ENCODE peak calls at places on chromosomes 2 and 18, in five cellular contexts. One of them, this sample, is unnamed.

GRCh38 chr2:70959271-70959761 is 19.1 kb upstream of the ANKRD53 start:
- DNase-seq in ovary: no peak
- DNase-seq in esophagus muscularis mucosa: peak; percentile 72
- DNase-seq in HL-60: no peak
- DNase-seq in HFF-Myc: no peak
- DNase-seq in this sample: no peak

GRCh38 chr2:191740016-191740419 is 62.1 kb downstream of the NABP1 start:
- DNase-seq in ovary: no peak
- DNase-seq in HFF-Myc: no peak
- DNase-seq in esophagus muscularis mucosa: no peak
- DNase-seq in HL-60: peak; percentile 34
- DNase-seq in this sample: peak; percentile 72

GRCh38 chr2:119283873-119284331 is 60.3 kb downstream of the STEAP3 start:
- DNase-seq in HFF-Myc: peak; percentile 24
- DNase-seq in ovary: no peak
- DNase-seq in HL-60: peak; percentile 50
- DNase-seq in esophagus muscularis mucosa: peak; percentile 91
- DNase-seq in this sample: no peak

GRCh38 chr18:45007531-45007930 is 326.8 kb downstream of the SETBP1 start:
- DNase-seq in HL-60: no peak
- DNase-seq in ovary: no peak
- DNase-seq in HFF-Myc: no peak
- DNase-seq in esophagus muscularis mucosa: no peak
- DNase-seq in this sample: no peak

GRCh38 chr2:138846216-138846821 is 66.1 kb upstream of the NXPH2 start:
- DNase-seq in HL-60: peak; percentile 10
- DNase-seq in ovary: no peak
- DNase-seq in HFF-Myc: no peak
- DNase-seq in esophagus muscularis mucosa: no peak
- DNase-seq in this sample: peak; percentile 31

GRCh38 chr2:73238149-73238548 is 4.0 kb downstream of the CCT7 start:
- DNase-seq in esophagus muscularis mucosa: no peak
- DNase-seq in HFF-Myc: no peak
- DNase-seq in HL-60: no peak
- DNase-seq in ovary: no peak
- DNase-seq in this sample: no peak

GRCh38 chr2:222592176-222592575 is 63.7 kb downstream of the FARSB start:
- DNase-seq in HL-60: no peak
- DNase-seq in HFF-Myc: no peak
- DNase-seq in ovary: no peak
- DNase-seq in esophagus muscularis mucosa: no peak
- DNase-seq in this sample: no peak

GRCh38 chr18:12038082-12038660 is 55.5 kb upstream of the ANKRD62 start:
- DNase-seq in HL-60: no peak
- DNase-seq in HFF-Myc: no peak
- DNase-seq in ovary: peak; percentile 55
- DNase-seq in esophagus muscularis mucosa: no peak
- DNase-seq in this sample: no peak

GRCh38 chr2:10717630-10718029 is 3.8 kb upstream of the ATP6V1C2 start:
- DNase-seq in HL-60: no peak
- DNase-seq in HFF-Myc: peak; percentile 19
- DNase-seq in esophagus muscularis mucosa: no peak
- DNase-seq in ovary: no peak
- DNase-seq in this sample: no peak

GRCh38 chr2:167484875-167485274 is 596.6 kb downstream of the XIRP2 start:
- DNase-seq in ovary: no peak
- DNase-seq in esophagus muscularis mucosa: no peak
- DNase-seq in HFF-Myc: no peak
- DNase-seq in HL-60: no peak
- DNase-seq in this sample: no peak

GRCh38 chr2:133139847-133140533 is 428.3 kb downstream of the NCKAP5 start:
- DNase-seq in HFF-Myc: no peak
- DNase-seq in HL-60: no peak
- DNase-seq in esophagus muscularis mucosa: no peak
- DNase-seq in ovary: no peak
- DNase-seq in this sample: peak; percentile 1

GRCh38 chr18:37481491-37481890 is 84.1 kb downstream of the CELF4 start:
- DNase-seq in HL-60: no peak
- DNase-seq in esophagus muscularis mucosa: no peak
- DNase-seq in HFF-Myc: no peak
- DNase-seq in ovary: no peak
- DNase-seq in this sample: no peak

GRCh38 chr18:55337908-55338521 is 250.0 kb downstream of the TCF4 start:
- DNase-seq in HFF-Myc: no peak
- DNase-seq in HL-60: no peak
- DNase-seq in esophagus muscularis mucosa: no peak
- DNase-seq in ovary: no peak
- DNase-seq in this sample: no peak

GRCh38 chr2:234422242-234422641 is 74.6 kb downstream of the ARL4C start:
- DNase-seq in HL-60: peak; percentile 31
- DNase-seq in esophagus muscularis mucosa: no peak
- DNase-seq in ovary: no peak
- DNase-seq in HFF-Myc: peak; percentile 65
- DNase-seq in this sample: no peak

GRCh38 chr18:3451989-3452749 is 2.2 kb downstream of the TGIF1 start:
- DNase-seq in esophagus muscularis mucosa: no peak
- DNase-seq in HFF-Myc: no peak
- DNase-seq in ovary: peak; percentile 74
- DNase-seq in HL-60: no peak
- DNase-seq in this sample: no peak

GRCh38 chr2:196515041-196515440 is 124.5 kb upstream of the CCDC150 start:
- DNase-seq in HFF-Myc: no peak
- DNase-seq in HL-60: no peak
- DNase-seq in ovary: no peak
- DNase-seq in esophagus muscularis mucosa: no peak
- DNase-seq in this sample: no peak

GRCh38 chr2:128776461-128776971 is 457.8 kb upstream of the HS6ST1 start:
- DNase-seq in esophagus muscularis mucosa: no peak
- DNase-seq in HL-60: no peak
- DNase-seq in HFF-Myc: no peak
- DNase-seq in ovary: no peak
- DNase-seq in this sample: no peak

GRCh38 chr2:229160180-229160579 is 110.9 kb downstream of the PID1 start:
- DNase-seq in ovary: no peak
- DNase-seq in HL-60: no peak
- DNase-seq in HFF-Myc: no peak
- DNase-seq in esophagus muscularis mucosa: no peak
- DNase-seq in this sample: no peak

DNA sequence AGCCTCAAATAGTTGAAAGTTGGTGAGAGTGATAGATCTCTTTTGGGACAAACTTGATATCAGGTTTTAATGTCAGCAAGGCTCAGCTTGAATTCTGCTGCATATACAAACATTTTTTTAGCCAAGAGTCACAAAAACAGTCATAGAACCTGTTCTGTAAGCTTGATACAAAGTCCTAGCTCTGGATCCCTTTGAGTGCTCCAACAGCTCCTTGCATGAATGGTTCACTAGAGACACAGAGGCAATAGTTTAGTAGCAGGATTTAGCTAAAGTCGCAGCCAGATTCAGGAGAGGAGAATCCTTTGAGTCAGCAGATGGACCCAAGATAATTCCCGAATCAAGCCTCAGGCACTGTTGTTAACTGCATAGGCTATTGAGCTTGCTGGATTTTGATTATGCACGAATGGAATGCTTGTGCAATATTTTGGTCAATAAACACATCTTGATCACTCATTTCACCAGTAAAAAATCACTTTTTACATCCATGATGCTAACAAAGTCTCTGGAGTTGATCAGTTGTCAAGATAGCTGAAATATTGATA is 148.6 kb downstream of the KLHL14 start:
- DNase-seq in ovary: no peak
- DNase-seq in esophagus muscularis mucosa: no peak
- DNase-seq in HL-60: no peak
- DNase-seq in HFF-Myc: no peak
- DNase-seq in this sample: no peak
- H3K4me3 ChIP-seq in ovary: no peak overlapping the region
- H3K4me3 ChIP-seq in esophagus muscularis mucosa: no peak overlapping the region
- H3K4me3 ChIP-seq in HL-60: no peak overlapping the region
- H3K4me3 ChIP-seq in HFF-Myc: no peak overlapping the region
- H3K4me3 ChIP-seq in this sample: no peak overlapping the region

DNA sequence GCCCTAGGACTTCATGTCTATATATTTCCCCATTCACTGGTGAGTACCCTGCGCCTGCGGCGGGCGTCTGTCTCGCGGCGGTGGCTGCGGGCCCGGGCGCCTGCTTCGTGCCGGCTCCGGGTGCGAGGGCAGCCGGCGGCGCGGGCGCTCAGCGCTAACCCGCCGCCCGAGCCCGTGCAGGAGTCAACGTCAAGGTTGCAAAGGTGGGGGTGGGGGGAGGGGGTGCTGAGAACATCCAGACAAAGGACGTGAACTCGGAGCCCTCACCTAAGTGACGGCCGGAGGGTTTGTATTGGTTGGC is 342 bp downstream of the LBH start:
- DNase-seq in ovary: no peak
- DNase-seq in HL-60: no peak
- DNase-seq in esophagus muscularis mucosa: no peak
- DNase-seq in HFF-Myc: no peak
- DNase-seq in this sample: no peak
- TF ChIP-seq CTCF in ovary: no peak
- TF ChIP-seq CTCF in HL-60: no peak
- TF ChIP-seq CTCF in esophagus muscularis mucosa: no peak
- TF ChIP-seq CTCF in HFF-Myc: no peak
- TF ChIP-seq CTCF in this sample: no peak

DNA sequence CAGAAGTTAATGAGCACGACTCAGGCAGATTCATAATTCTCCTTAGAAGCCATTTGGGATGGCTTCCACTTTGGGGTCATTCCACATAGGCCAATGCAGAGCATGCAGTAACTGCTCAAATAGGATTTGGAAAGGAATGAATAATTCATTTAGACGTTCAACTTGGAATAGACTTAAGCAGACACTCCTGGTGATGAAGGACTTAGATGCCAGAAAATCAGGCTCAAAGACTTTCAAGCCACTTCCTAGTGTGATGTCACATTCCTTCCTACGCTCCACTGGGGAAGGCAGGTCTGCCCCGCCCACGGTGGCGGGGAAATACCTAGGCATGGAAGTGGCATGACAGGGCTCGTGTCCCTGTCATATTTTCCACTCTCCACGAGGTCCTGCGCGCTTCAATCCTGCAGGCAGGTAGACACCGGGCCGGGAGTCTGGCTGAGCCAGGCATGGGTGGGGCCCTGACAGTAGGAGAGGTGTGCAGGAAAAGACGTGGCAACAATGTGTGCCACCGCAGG is at the start of gene IL1RL2:
- DNase-seq in HL-60: no peak
- DNase-seq in HFF-Myc: no peak
- DNase-seq in esophagus muscularis mucosa: no peak
- DNase-seq in ovary: no peak
- DNase-seq in this sample: no peak
- H3K4me3 ChIP-seq in HL-60: no peak within 1 kb of the TSS
- H3K4me3 ChIP-seq in HFF-Myc: peak within 1 kb of the TSS; percentile 0
- H3K4me3 ChIP-seq in esophagus muscularis mucosa: peak within 1 kb of the TSS; percentile 57
- H3K4me3 ChIP-seq in ovary: peak within 1 kb of the TSS; percentile 50
- H3K4me3 ChIP-seq in this sample: no peak within 1 kb of the TSS

GRCh38 chr2:226656367-226656766 is 143.3 kb downstream of the IRS1 start:
- DNase-seq in HL-60: no peak
- DNase-seq in HFF-Myc: no peak
- DNase-seq in esophagus muscularis mucosa: no peak
- DNase-seq in ovary: no peak
- DNase-seq in this sample: no peak

GRCh38 chr2:226649871-226650660 is 149.6 kb downstream of the IRS1 start:
- DNase-seq in ovary: peak; percentile 80
- DNase-seq in HFF-Myc: peak; percentile 98
- DNase-seq in HL-60: peak; percentile 68
- DNase-seq in esophagus muscularis mucosa: peak; percentile 92
- DNase-seq in this sample: peak; percentile 75

GRCh38 chr2:226655871-226656270 is 143.7 kb downstream of the IRS1 start:
- DNase-seq in ovary: no peak
- DNase-seq in HL-60: no peak
- DNase-seq in HFF-Myc: no peak
- DNase-seq in esophagus muscularis mucosa: no peak
- DNase-seq in this sample: no peak

GRCh38 chr2:226652388-226652787 is 147.2 kb downstream of the IRS1 start:
- DNase-seq in ovary: no peak
- DNase-seq in HL-60: peak; percentile 35
- DNase-seq in HFF-Myc: peak; percentile 64
- DNase-seq in esophagus muscularis mucosa: no peak
- DNase-seq in this sample: peak; percentile 14

DNA sequence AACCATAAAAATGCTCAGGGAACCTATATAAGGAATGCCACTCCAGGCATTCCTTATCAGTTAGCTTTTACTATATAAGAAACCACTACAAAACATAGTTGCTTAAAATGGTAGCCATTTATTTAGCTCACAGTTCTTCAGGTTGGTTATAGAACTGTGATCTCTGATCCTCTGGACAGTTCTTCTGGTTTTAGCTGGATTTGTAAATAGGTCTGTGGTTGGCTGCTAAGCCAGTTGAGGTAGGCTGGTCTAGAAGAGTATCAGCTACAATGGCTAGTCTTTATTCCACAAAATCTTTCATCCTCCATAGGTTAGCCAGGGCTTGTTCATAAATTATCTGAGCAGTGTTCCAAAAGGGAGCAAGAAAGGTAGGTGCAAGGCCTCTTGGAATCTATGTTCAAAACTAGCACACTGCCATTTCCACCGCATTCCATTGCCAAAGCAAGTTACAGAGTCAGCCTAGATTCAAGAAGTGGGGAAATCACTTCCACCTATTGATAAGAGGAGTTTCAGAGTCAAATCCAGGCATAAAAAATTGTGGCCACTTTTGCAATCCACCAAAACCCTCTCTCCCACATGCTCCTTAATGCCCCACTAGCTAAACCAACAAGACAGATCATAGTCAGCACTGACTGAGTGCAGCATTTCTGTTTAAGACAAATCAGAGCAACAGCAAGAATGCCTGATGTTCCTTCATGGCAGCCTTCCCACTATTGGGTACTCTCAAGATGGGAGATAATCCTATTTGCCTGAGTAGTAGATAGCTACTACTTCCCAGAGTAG is 146.4 kb downstream of the IRS1 start:
- DNase-seq in HFF-Myc: no peak
- DNase-seq in esophagus muscularis mucosa: peak; percentile 62
- DNase-seq in HL-60: no peak
- DNase-seq in ovary: no peak
- DNase-seq in this sample: no peak
- TF ChIP-seq CTCF in HFF-Myc: no peak
- TF ChIP-seq CTCF in esophagus muscularis mucosa: no peak
- TF ChIP-seq CTCF in HL-60: no peak
- TF ChIP-seq CTCF in ovary: no peak
- TF ChIP-seq CTCF in this sample: no peak

GRCh38 chr2:84919885-84920580 is 14.6 kb downstream of the TMSB10 start:
- DNase-seq in esophagus muscularis mucosa: no peak
- DNase-seq in HL-60: no peak
- DNase-seq in HFF-Myc: peak; percentile 98
- DNase-seq in ovary: peak; percentile 60
- DNase-seq in this sample: peak; percentile 79
- H3K4me3 ChIP-seq in esophagus muscularis mucosa: peak overlapping the region; percentile 14
- H3K4me3 ChIP-seq in HL-60: no peak overlapping the region
- H3K4me3 ChIP-seq in HFF-Myc: peak overlapping the region; percentile 24
- H3K4me3 ChIP-seq in ovary: no peak overlapping the region
- H3K4me3 ChIP-seq in this sample: peak overlapping the region; percentile 54

GRCh38 chr18:63147973-63148372 is 171.6 kb downstream of the BCL2 start:
- DNase-seq in HL-60: no peak
- DNase-seq in ovary: no peak
- DNase-seq in esophagus muscularis mucosa: no peak
- DNase-seq in HFF-Myc: no peak
- DNase-seq in this sample: no peak
- TF ChIP-seq CTCF in HL-60: no peak
- TF ChIP-seq CTCF in ovary: no peak
- TF ChIP-seq CTCF in esophagus muscularis mucosa: no peak
- TF ChIP-seq CTCF in HFF-Myc: no peak
- TF ChIP-seq CTCF in this sample: no peak